ENCODE peak calls at places on chromosomes 5 and 9, in seven cellular contexts. E is ovary, G is breast epithelium, V is H9, D is body of pancreas, X is HCT116, J is esophagus muscularis mucosa. B is an unnamed sample. For H3K4me1, the result is how much of the 10 kb centered on the place peaks cover.

GRCh38 chr9:96203867-96204412 is 98.0 kb downstream of the HSD17B3 start:
- DNase-seq in E (no peak), G (no peak), V (no peak), D (no peak), X (no peak), J (no peak), B (peak)

GRCh38 chr5:91556-92263 is at the start of gene PLEKHG4B:
- DNase-seq in E (no peak), G (peak), V (peak), D (no peak), X (no peak), J (no peak), B (no peak)

GRCh38 chr5:67206381-67207328 is 10.1 kb upstream of the CD180 start:
- DNase-seq in E (no peak), G (peak), V (no peak), D (peak), X (peak), J (no peak), B (no peak)

GRCh38 chr9:125409637-125410521 is 148.3 kb downstream of the GAPVD1 start:
- DNase-seq in E (peak), G (no peak), V (peak), D (peak), X (peak), J (no peak), B (no peak)

GRCh38 chr5:42982107-42982622 is 58.0 kb downstream of the ANXA2R start:
- DNase-seq in E (no peak), G (no peak), V (peak), D (no peak), X (no peak), J (no peak), B (peak)

GRCh38 chr5:148734518-148734917 is 80.2 kb upstream of the HTR4 start:
- DNase-seq in E (no peak), G (no peak), V (no peak), D (no peak), X (no peak), J (no peak), B (no peak)

GRCh38 chr5:160466889-160467554 is 45.4 kb downstream of the PTTG1 start:
- DNase-seq in E (no peak), G (no peak), V (no peak), D (peak), X (no peak), J (no peak), B (no peak)

GRCh38 chr5:35046754-35047153 is 995 bp downstream of the AGXT2 start:
- DNase-seq in E (no peak), G (no peak), V (no peak), D (no peak), X (no peak), J (no peak), B (no peak)

GRCh38 chr9:122053951-122054350 is 39.2 kb downstream of the TTLL11 start:
- DNase-seq in E (no peak), G (no peak), V (no peak), D (no peak), X (no peak), J (peak), B (no peak)

GRCh38 chr5:180090769-180091546 is 19.4 kb upstream of the RNF130 start:
- DNase-seq in E (no peak), G (peak), V (peak), D (peak), X (peak), J (no peak), B (peak)

GRCh38 chr5:76715734-76716455 is at the start of gene F2R:
- DNase-seq in E (peak), G (no peak), V (peak), D (no peak), X (no peak), J (no peak), B (peak)

GRCh38 chr5:98341711-98342042 is 431.8 kb upstream of the RGMB start:
- DNase-seq in E (no peak), G (no peak), V (no peak), D (no peak), X (no peak), J (no peak), B (peak)

GRCh38 chr5:96093340-96093739 is 131.7 kb upstream of the ELL2 start:
- DNase-seq in E (no peak), G (no peak), V (no peak), D (peak), X (no peak), J (no peak), B (no peak)

GRCh38 chr5:40733842-40734563 is 21.8 kb downstream of the TTC33 start:
- DNase-seq in E (no peak), G (no peak), V (no peak), D (peak), X (no peak), J (no peak), B (no peak)
- TF ChIP-seq CTCF in E (no peak), G (no peak), V (no peak), D (no peak), X (no peak), J (no peak), B (no peak)

DNA sequence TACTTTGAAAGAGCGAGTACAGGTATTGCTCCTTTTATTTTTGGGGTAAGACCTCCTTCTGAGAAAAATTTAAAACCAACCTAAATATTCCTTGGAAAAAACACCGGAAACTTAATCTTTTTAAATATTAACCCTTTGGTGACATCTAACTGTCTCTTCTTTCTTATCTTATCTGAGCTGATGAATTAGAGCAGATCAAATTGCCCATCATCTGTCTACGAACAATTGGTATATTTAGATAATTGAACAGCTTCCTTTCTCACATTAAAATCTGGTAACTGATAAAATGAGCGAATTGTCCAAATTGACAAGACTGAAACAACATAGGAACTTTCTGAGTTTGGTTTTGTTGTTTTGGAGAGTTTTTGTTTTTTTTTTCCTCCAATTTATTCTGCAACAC is 2.0 kb downstream of the ISL1 start:
- DNase-seq in E (no peak), G (no peak), V (no peak), D (no peak), X (no peak), J (no peak), B (no peak)
- H3K4me1 ChIP-seq in E (under half), G (under half), V (under half), D (under half), X (under half), J (half or more), B (under half)

GRCh38 chr5:38615042-38615441 is 58.6 kb upstream of the LIFR start:
- DNase-seq in E (no peak), G (no peak), V (no peak), D (no peak), X (no peak), J (peak), B (no peak)

GRCh38 chr5:38613475-38613874 is 57.0 kb upstream of the LIFR start:
- DNase-seq in E (no peak), G (no peak), V (no peak), D (no peak), X (no peak), J (no peak), B (no peak)

GRCh38 chr5:38613992-38614836 is 57.8 kb upstream of the LIFR start:
- DNase-seq in E (no peak), G (peak), V (no peak), D (peak), X (peak), J (peak), B (no peak)

GRCh38 chr5:38618154-38618553 is 61.7 kb upstream of the LIFR start:
- DNase-seq in E (no peak), G (no peak), V (no peak), D (no peak), X (no peak), J (no peak), B (no peak)

DNA sequence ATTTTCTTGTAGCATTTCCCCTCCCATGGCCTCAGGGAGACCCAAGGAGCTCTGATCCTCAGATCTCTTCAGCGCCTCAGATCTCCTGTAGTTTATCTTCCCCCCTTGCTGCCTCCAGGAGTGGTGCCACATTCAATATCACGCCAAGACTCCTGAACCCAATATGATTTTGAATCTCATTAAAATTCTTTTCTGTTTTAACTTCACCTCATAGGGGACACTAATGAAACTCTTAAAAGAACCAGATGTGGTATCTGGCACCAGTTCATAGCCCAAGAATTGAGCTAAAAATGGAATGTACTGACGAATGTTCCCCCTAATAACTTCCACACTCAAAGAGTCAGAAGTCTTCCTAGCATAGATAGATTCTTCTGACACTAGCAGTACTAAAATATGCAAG is 59.6 kb upstream of the LIFR start:
- DNase-seq in E (peak), G (no peak), V (no peak), D (no peak), X (no peak), J (no peak), B (peak)
- H3K27ac ChIP-seq in E (no peak), G (no peak), V (no peak), D (peak), X (no peak), J (no peak), B (no peak)

GRCh38 chr5:146704949-146705665 is 173.4 kb downstream of the PPP2R2B start:
- DNase-seq in E (no peak), G (no peak), V (no peak), D (no peak), X (no peak), J (no peak), B (no peak)
- TF ChIP-seq CTCF in E (no peak), G (no peak), V (no peak), D (no peak), X (no peak), J (no peak), B (no peak)

GRCh38 chr5:45105491-45105994 is 296.8 kb downstream of the MRPS30 start:
- DNase-seq in E (no peak), G (no peak), V (no peak), D (no peak), X (no peak), J (no peak), B (no peak)
- H3K4me1 ChIP-seq in E (under half), G (under half), V (under half), D (under half), X (under half), J (under half), B (under half)

GRCh38 chr9:94084314-94084713 is at the start of gene PTPDC1:
- DNase-seq in E (no peak), G (no peak), V (peak), D (no peak), X (peak), J (no peak), B (no peak)

GRCh38 chr9:94086468-94086867 is 2.2 kb downstream of the PTPDC1 start:
- DNase-seq in E (no peak), G (no peak), V (no peak), D (peak), X (peak), J (no peak), B (no peak)

GRCh38 chr9:94083384-94083783 is 880 bp upstream of the PTPDC1 start:
- DNase-seq in E (no peak), G (no peak), V (no peak), D (no peak), X (no peak), J (no peak), B (peak)

GRCh38 chr9:94086961-94087360 is 2.7 kb downstream of the PTPDC1 start:
- DNase-seq in E (no peak), G (no peak), V (no peak), D (no peak), X (no peak), J (no peak), B (no peak)

GRCh38 chr9:94085062-94085639 is 887 bp downstream of the PTPDC1 start:
- DNase-seq in E (no peak), G (no peak), V (peak), D (no peak), X (peak), J (no peak), B (peak)
- H3K27ac ChIP-seq in E (no peak), G (no peak), V (no peak), D (no peak), X (peak), J (no peak), B (no peak)

B was measured in cardiac muscle cell.